ENCODE peak calls at places on chromosome 21, in six cellular contexts. O, H, Z, G, L and F are unnamed samples.

GRCh38 chr21:37030864-37031263 is 24.4 kb downstream of the RIPPLY3 start:
- DNase-seq in O (no peak), H (no peak), Z (no peak), G (no peak), L (no peak), F (no peak)

GRCh38 chr21:45386728-45387371 is 18.1 kb upstream of the COL18A1 start:
- DNase-seq in O (peak), H (no peak), Z (no peak), G (no peak), L (no peak), F (no peak)

GRCh38 chr21:45981641-45982255 is at the start of gene COL6A1:
- DNase-seq in O (no peak), H (peak), Z (no peak), G (no peak), L (peak), F (peak)

GRCh38 chr21:45698493-45698947 is 55.0 kb downstream of the PCBP3 start:
- DNase-seq in O (no peak), H (no peak), Z (no peak), G (no peak), L (no peak), F (no peak)

GRCh38 chr21:26683996-26684395 is 110.9 kb upstream of the CYYR1 start:
- DNase-seq in O (no peak), H (no peak), Z (no peak), G (no peak), L (no peak), F (no peak)

GRCh38 chr21:28393279-28393678 is 599.4 kb downstream of the LTN1 start:
- DNase-seq in O (no peak), H (no peak), Z (no peak), G (peak), L (no peak), F (no peak)

GRCh38 chr21:45580576-45581321 is 38.5 kb upstream of the SLC19A1 start:
- DNase-seq in O (no peak), H (peak), Z (no peak), G (no peak), L (no peak), F (no peak)

GRCh38 chr21:14716761-14717396 is 170.8 kb upstream of the SAMSN1 start:
- DNase-seq in O (no peak), H (no peak), Z (no peak), G (no peak), L (no peak), F (no peak)

GRCh38 chr21:42107881-42108553 is 36.9 kb downstream of the UMODL1 start:
- DNase-seq in O (peak), H (peak), Z (peak), G (peak), L (peak), F (peak)

GRCh38 chr21:33021667-33022066 is 4.1 kb upstream of the OLIG2 start:
- DNase-seq in O (no peak), H (no peak), Z (no peak), G (no peak), L (no peak), F (no peak)

GRCh38 chr21:29360799-29361765 is 62.4 kb downstream of the BACH1 start:
- DNase-seq in O (no peak), H (peak), Z (no peak), G (no peak), L (peak), F (no peak)

GRCh38 chr21:19501115-19501514 is 1097.5 kb upstream of the TMPRSS15 start:
- DNase-seq in O (no peak), H (no peak), Z (no peak), G (no peak), L (no peak), F (no peak)

GRCh38 chr21:33968082-33968997 is 52.7 kb upstream of the ATP5PO start:
- DNase-seq in O (no peak), H (peak), Z (no peak), G (no peak), L (peak), F (no peak)

GRCh38 chr21:15183712-15184353 is 119.0 kb upstream of the NRIP1 start:
- DNase-seq in O (no peak), H (no peak), Z (no peak), G (no peak), L (no peak), F (no peak)

GRCh38 chr21:44883250-44883649 is 9.8 kb upstream of the PTTG1IP start:
- DNase-seq in O (no peak), H (no peak), Z (no peak), G (no peak), L (no peak), F (no peak)

GRCh38 chr21:35048706-35049617 is at the start of gene RUNX1:
- DNase-seq in O (peak), H (no peak), Z (peak), G (no peak), L (peak), F (peak)

GRCh38 chr21:42243026-42243425 is 24.1 kb downstream of the ABCG1 start:
- DNase-seq in O (no peak), H (no peak), Z (no peak), G (no peak), L (no peak), F (no peak)

GRCh38 chr21:35754583-35754982 is 305.7 kb downstream of the SETD4 start:
- DNase-seq in O (no peak), H (no peak), Z (no peak), G (no peak), L (no peak), F (no peak)

GRCh38 chr21:36917487-36918158 is 48.8 kb downstream of the HLCS start:
- DNase-seq in O (no peak), H (peak), Z (no peak), G (no peak), L (no peak), F (no peak)

GRCh38 chr21:35401476-35401875 is 352.4 kb upstream of the RUNX1 start:
- DNase-seq in O (no peak), H (peak), Z (no peak), G (no peak), L (no peak), F (no peak)

GRCh38 chr21:32717851-32718316 is 9.9 kb downstream of the SYNJ1 start:
- DNase-seq in O (no peak), H (no peak), Z (no peak), G (no peak), L (no peak), F (no peak)

GRCh38 chr21:44878053-44878982 is 4.8 kb upstream of the PTTG1IP start:
- DNase-seq in O (no peak), H (no peak), Z (no peak), G (no peak), L (no peak), F (no peak)

GRCh38 chr21:41000838-41001237 is 153.9 kb upstream of the DSCAM start:
- DNase-seq in O (no peak), H (no peak), Z (no peak), G (no peak), L (no peak), F (no peak)

GRCh38 chr21:37642493-37642892 is 273.8 kb downstream of the KCNJ6 start:
- DNase-seq in O (peak), H (peak), Z (no peak), G (peak), L (peak), F (no peak)

GRCh38 chr21:44253832-44254700 is 7.6 kb downstream of the DNMT3L start:
- DNase-seq in O (no peak), H (no peak), Z (no peak), G (no peak), L (no peak), F (no peak)